ENCODE peak calls at places on chromosomes 6 and 20, in eight cellular contexts. T is NCI-H1436 treated with DMSO at 0.1 percent for 48 hours; S is upper lobe of right lung; Q is AG04450; Y is activated naive CD8-positive, alpha-beta T cell treated with anti-CD3 and anti-CD28 coated beads for 36 hours; M is mammary epithelial cell; I is stimulated activated CD4-positive, alpha-beta T cell treated with anti-CD3 and anti-CD28 coated beads, Interleukin-15, amount 100 ng/mL, for 24 hours; J is KBM-7. X is an unnamed sample.

GRCh38 chr6:18632670-18633410 is 245.7 kb downstream of the RNF144B start:
- DNase-seq in T (no peak), S (no peak), Q (no peak), Y (no peak), M (peak), I (no peak), J (no peak), X (no peak)

GRCh38 chr6:53494076-53494475 is 50.8 kb downstream of the GCLC start:
- DNase-seq in T (no peak), S (no peak), Q (no peak), Y (no peak), M (no peak), I (no peak), J (no peak), X (no peak)

GRCh38 chr6:44661221-44661609 is 273.7 kb downstream of the CDC5L start:
- DNase-seq in T (no peak), S (no peak), Q (no peak), Y (no peak), M (peak), I (no peak), J (no peak), X (no peak)

GRCh38 chr20:44650777-44651493 is 564 bp downstream of the ADA start:
- DNase-seq in T (no peak), S (no peak), Q (no peak), Y (peak), M (no peak), I (peak), J (peak), X (no peak)

GRCh38 chr20:33423141-33423834 is 20.3 kb downstream of the SNTA1 start:
- DNase-seq in T (no peak), S (no peak), Q (no peak), Y (no peak), M (peak), I (no peak), J (no peak), X (no peak)

GRCh38 chr6:16292942-16293341 is 54.6 kb downstream of the GMPR start:
- DNase-seq in T (no peak), S (no peak), Q (no peak), Y (no peak), M (no peak), I (no peak), J (no peak), X (no peak)

GRCh38 chr6:81995548-81996289 is 243.2 kb upstream of the TENT5A start:
- DNase-seq in T (no peak), S (no peak), Q (no peak), Y (no peak), M (peak), I (no peak), J (no peak), X (no peak)

GRCh38 chr20:57282691-57283361 is 16.4 kb upstream of the BMP7 start:
- DNase-seq in T (no peak), S (no peak), Q (no peak), Y (no peak), M (no peak), I (no peak), J (no peak), X (no peak)

GRCh38 chr6:85236636-85237035 is 213.2 kb upstream of the NT5E start:
- DNase-seq in T (no peak), S (no peak), Q (no peak), Y (no peak), M (no peak), I (no peak), J (no peak), X (no peak)

GRCh38 chr6:99002826-99003225 is 55.1 kb upstream of the FBXL4 start:
- DNase-seq in T (no peak), S (no peak), Q (no peak), Y (no peak), M (no peak), I (no peak), J (no peak), X (no peak)

GRCh38 chr6:84220809-84221409 is 6.5 kb downstream of the CEP162 start:
- DNase-seq in T (no peak), S (no peak), Q (no peak), Y (no peak), M (peak), I (no peak), J (peak), X (no peak)

GRCh38 chr6:127690092-127690491 is 113.1 kb downstream of the C6orf58 start:
- DNase-seq in T (no peak), S (no peak), Q (peak), Y (no peak), M (peak), I (no peak), J (peak), X (no peak)

GRCh38 chr6:82882363-82883033 is 183.1 kb downstream of the UBE3D start:
- DNase-seq in T (no peak), S (no peak), Q (no peak), Y (no peak), M (no peak), I (no peak), J (no peak), X (no peak)

GRCh38 chr20:48454721-48455490 is 372.9 kb downstream of the PREX1 start:
- DNase-seq in T (no peak), S (peak), Q (no peak), Y (no peak), M (no peak), I (no peak), J (no peak), X (no peak)

GRCh38 chr6:10194816-10195639 is 219.8 kb downstream of the TFAP2A start:
- DNase-seq in T (no peak), S (no peak), Q (no peak), Y (no peak), M (peak), I (no peak), J (no peak), X (no peak)

GRCh38 chr6:53103993-53104675 is 38.9 kb downstream of the FBXO9 start:
- DNase-seq in T (no peak), S (no peak), Q (no peak), Y (no peak), M (peak), I (no peak), J (peak), X (no peak)

GRCh38 chr6:158057213-158057987 is 75.7 kb downstream of the SYNJ2 start:
- DNase-seq in T (no peak), S (no peak), Q (peak), Y (peak), M (peak), I (peak), J (peak), X (peak)

GRCh38 chr20:23130622-23130916 is 44.4 kb upstream of the CD93 start:
- DNase-seq in T (no peak), S (no peak), Q (no peak), Y (no peak), M (no peak), I (no peak), J (no peak), X (no peak)

GRCh38 chr6:1554881-1555569 is 54.7 kb upstream of the FOXC1 start:
- DNase-seq in T (no peak), S (peak), Q (no peak), Y (peak), M (no peak), I (peak), J (no peak), X (peak)

GRCh38 chr6:145836170-145836569 is 21.6 kb upstream of the FBXO30 start:
- DNase-seq in T (no peak), S (no peak), Q (no peak), Y (no peak), M (peak), I (peak), J (no peak), X (no peak)

GRCh38 chr6:124007915-124008688 is 204.4 kb downstream of the NKAIN2 start:
- DNase-seq in T (no peak), S (no peak), Q (no peak), Y (no peak), M (no peak), I (no peak), J (no peak), X (no peak)

GRCh38 chr6:49305010-49305409 is 158.0 kb downstream of the MMUT start:
- DNase-seq in T (no peak), S (no peak), Q (no peak), Y (no peak), M (no peak), I (no peak), J (no peak), X (no peak)

GRCh38 chr20:32473231-32474008 is 111.7 kb downstream of the NOL4L start:
- DNase-seq in T (no peak), S (peak), Q (no peak), Y (no peak), M (no peak), I (no peak), J (no peak), X (no peak)

GRCh38 chr6:153048631-153049030 is 46.1 kb upstream of the MTRF1L start:
- DNase-seq in T (no peak), S (no peak), Q (no peak), Y (no peak), M (peak), I (no peak), J (no peak), X (no peak)

GRCh38 chr6:11083491-11083890 is 10.1 kb upstream of the SMIM13 start:
- DNase-seq in T (no peak), S (no peak), Q (no peak), Y (no peak), M (peak), I (no peak), J (no peak), X (no peak)

GRCh38 chr6:71028236-71028876 is 71.5 kb upstream of the B3GAT2 start:
- DNase-seq in T (no peak), S (no peak), Q (no peak), Y (no peak), M (no peak), I (no peak), J (no peak), X (no peak)

GRCh38 chr20:42277203-42277602 is 659.0 kb upstream of the CHD6 start:
- DNase-seq in T (no peak), S (no peak), Q (no peak), Y (no peak), M (no peak), I (no peak), J (no peak), X (no peak)

GRCh38 chr6:3228791-3229565 is 1.5 kb upstream of the TUBB2B start:
- DNase-seq in T (no peak), S (peak), Q (no peak), Y (no peak), M (no peak), I (peak), J (no peak), X (no peak)

GRCh38 chr6:14278436-14278835 is 160.9 kb downstream of the CD83 start:
- DNase-seq in T (no peak), S (no peak), Q (no peak), Y (no peak), M (no peak), I (no peak), J (no peak), X (no peak)

GRCh38 chr6:132114201-132114860 is 163.2 kb upstream of the CCN2 start:
- DNase-seq in T (no peak), S (no peak), Q (no peak), Y (no peak), M (peak), I (no peak), J (no peak), X (no peak)

GRCh38 chr6:128209771-128210170 is 308.9 kb upstream of the THEMIS start:
- DNase-seq in T (no peak), S (no peak), Q (no peak), Y (no peak), M (no peak), I (no peak), J (peak), X (no peak)

GRCh38 chr20:43975096-43975768 is 60.6 kb downstream of the TOX2 start:
- DNase-seq in T (no peak), S (no peak), Q (peak), Y (no peak), M (peak), I (peak), J (no peak), X (no peak)

GRCh38 chr20:23434521-23435313 is 4.8 kb upstream of the CSTL1 start:
- DNase-seq in T (no peak), S (no peak), Q (no peak), Y (no peak), M (no peak), I (no peak), J (no peak), X (no peak)

X was measured in GOT3.